ENCODE peak calls at places on chromosomes 13 and 19, in ten cellular contexts. V is spleen, X is thoracic aorta, H is fibroblast of lung, J is keratinocyte, G is tibial artery, K is transverse colon, B is ovary, E is Peyer's patch, Y is uterus. R is an unnamed sample.

GRCh38 chr13:77031869-77032268 is 4.9 kb upstream of the FBXL3 start:
- DNase-seq in V (no peak), X (no peak), H (no peak), J (no peak), G (no peak), K (no peak), B (no peak), E (no peak), Y (no peak), R (no peak)

GRCh38 chr19:55638864-55639359 is 1.9 kb upstream of the ZNF580 start:
- DNase-seq in V (no peak), X (no peak), H (peak; percentile 28), J (no peak), G (no peak), K (no peak), B (no peak), E (peak; percentile 50), Y (no peak), R (no peak)

GRCh38 chr13:112572408-112572807 is 15.5 kb downstream of the TUBGCP3 start:
- DNase-seq in V (no peak), X (no peak), H (no peak), J (no peak), G (no peak), K (no peak), B (no peak), E (no peak), Y (no peak), R (no peak)

GRCh38 chr13:30091035-30091434 is 216.3 kb downstream of the KATNAL1 start:
- DNase-seq in V (no peak), X (no peak), H (no peak), J (no peak), G (no peak), K (no peak), B (no peak), E (no peak), Y (no peak), R (no peak)

GRCh38 chr13:98405690-98406344 is 171.1 kb downstream of the STK24 start:
- DNase-seq in V (no peak), X (no peak), H (no peak), J (no peak), G (no peak), K (no peak), B (no peak), E (no peak), Y (no peak), R (no peak)

GRCh38 chr13:31377946-31378345 is 178.2 kb downstream of the B3GLCT start:
- DNase-seq in V (no peak), X (no peak), H (no peak), J (no peak), G (no peak), K (no peak), B (no peak), E (no peak), Y (no peak), R (peak; percentile 54)

GRCh38 chr13:32811297-32811800 is 204.9 kb upstream of the KL start:
- DNase-seq in V (no peak), X (no peak), H (no peak), J (no peak), G (no peak), K (peak; percentile 30), B (no peak), E (no peak), Y (no peak), R (no peak)

GRCh38 chr13:47903836-47904235 is 97.2 kb downstream of the SUCLA2 start:
- DNase-seq in V (no peak), X (no peak), H (peak; percentile 54), J (no peak), G (no peak), K (no peak), B (no peak), E (no peak), Y (no peak), R (no peak)

GRCh38 chr13:54573186-54573585 is 1544.6 kb downstream of the OLFM4 start:
- DNase-seq in V (no peak), X (no peak), H (no peak), J (no peak), G (no peak), K (no peak), B (no peak), E (no peak), Y (no peak), R (no peak)

GRCh38 chr13:33271759-33272158 is 13.8 kb downstream of the STARD13 start:
- DNase-seq in V (no peak), X (no peak), H (no peak), J (no peak), G (no peak), K (no peak), B (no peak), E (no peak), Y (no peak), R (no peak)

GRCh38 chr13:75771818-75772217 is 135.7 kb downstream of the LMO7 start:
- DNase-seq in V (no peak), X (no peak), H (peak; percentile 93), J (peak; percentile 25), G (no peak), K (no peak), B (no peak), E (no peak), Y (no peak), R (no peak)

GRCh38 chr13:51583469-51583874 is 790 bp upstream of the WDFY2 start:
- DNase-seq in V (no peak), X (no peak), H (no peak), J (no peak), G (no peak), K (no peak), B (peak; percentile 27), E (no peak), Y (no peak), R (no peak)

GRCh38 chr13:100396771-100397170 is 191.8 kb downstream of the GGACT start:
- DNase-seq in V (no peak), X (no peak), H (no peak), J (no peak), G (no peak), K (no peak), B (no peak), E (no peak), Y (no peak), R (no peak)
- TF ChIP-seq CTCF in V (no peak), X (no peak), H (no peak), J (no peak), G (no peak), K (no peak), B (no peak), E (no peak), Y (no peak), R (no peak)

GRCh38 chr13:24625870-24626419 is 54.3 kb upstream of the ATP12A start:
- DNase-seq in V (no peak), X (no peak), H (no peak), J (no peak), G (no peak), K (no peak), B (no peak), E (no peak), Y (no peak), R (peak; percentile 15)

GRCh38 chr13:24625324-24625723 is 54.9 kb upstream of the ATP12A start:
- DNase-seq in V (no peak), X (no peak), H (no peak), J (no peak), G (no peak), K (no peak), B (no peak), E (no peak), Y (no peak), R (no peak)

GRCh38 chr13:24626449-24626848 is 53.8 kb upstream of the ATP12A start:
- DNase-seq in V (no peak), X (no peak), H (no peak), J (no peak), G (no peak), K (no peak), B (no peak), E (no peak), Y (no peak), R (no peak)

GRCh38 chr13:24627864-24628418 is 52.3 kb upstream of the ATP12A start:
- DNase-seq in V (no peak), X (no peak), H (no peak), J (no peak), G (no peak), K (no peak), B (no peak), E (no peak), Y (no peak), R (no peak)

GRCh38 chr13:24627090-24627714 is 53.0 kb upstream of the ATP12A start:
- DNase-seq in V (no peak), X (no peak), H (no peak), J (no peak), G (no peak), K (no peak), B (no peak), E (peak; percentile 71), Y (no peak), R (no peak)
- TF ChIP-seq CTCF in V (no peak), X (peak; percentile 29), H (peak; percentile 55), J (peak; percentile 78), G (peak; percentile 29), K (peak; percentile 72), B (no peak), E (peak; percentile 75), Y (no peak), R (peak; percentile 38)

DNA sequence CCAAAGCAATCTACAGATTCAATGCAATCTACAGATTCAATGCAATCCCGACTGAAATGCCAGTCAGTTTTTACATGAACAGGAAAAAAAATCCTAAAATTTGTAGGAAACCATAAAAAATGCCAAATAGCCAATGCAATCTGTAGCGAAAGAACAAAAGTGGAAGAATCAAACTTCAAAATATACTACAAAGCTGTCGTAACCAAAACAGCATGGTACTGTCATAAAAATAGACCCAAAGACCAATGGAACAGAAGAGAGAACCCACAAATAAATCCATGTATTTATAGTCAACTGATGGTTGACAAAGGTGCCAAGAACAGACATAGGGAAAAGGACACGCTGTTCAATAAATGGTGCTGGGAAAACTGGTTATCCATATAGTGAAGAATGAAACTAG is 17.7 kb downstream of the ZNF829 start:
- DNase-seq in V (no peak), X (no peak), H (no peak), J (no peak), G (no peak), K (no peak), B (no peak), E (no peak), Y (no peak), R (no peak)
- TF ChIP-seq CTCF in V (no peak), X (no peak), H (no peak), J (no peak), G (no peak), K (no peak), B (no peak), E (no peak), Y (no peak), R (no peak)

DNA sequence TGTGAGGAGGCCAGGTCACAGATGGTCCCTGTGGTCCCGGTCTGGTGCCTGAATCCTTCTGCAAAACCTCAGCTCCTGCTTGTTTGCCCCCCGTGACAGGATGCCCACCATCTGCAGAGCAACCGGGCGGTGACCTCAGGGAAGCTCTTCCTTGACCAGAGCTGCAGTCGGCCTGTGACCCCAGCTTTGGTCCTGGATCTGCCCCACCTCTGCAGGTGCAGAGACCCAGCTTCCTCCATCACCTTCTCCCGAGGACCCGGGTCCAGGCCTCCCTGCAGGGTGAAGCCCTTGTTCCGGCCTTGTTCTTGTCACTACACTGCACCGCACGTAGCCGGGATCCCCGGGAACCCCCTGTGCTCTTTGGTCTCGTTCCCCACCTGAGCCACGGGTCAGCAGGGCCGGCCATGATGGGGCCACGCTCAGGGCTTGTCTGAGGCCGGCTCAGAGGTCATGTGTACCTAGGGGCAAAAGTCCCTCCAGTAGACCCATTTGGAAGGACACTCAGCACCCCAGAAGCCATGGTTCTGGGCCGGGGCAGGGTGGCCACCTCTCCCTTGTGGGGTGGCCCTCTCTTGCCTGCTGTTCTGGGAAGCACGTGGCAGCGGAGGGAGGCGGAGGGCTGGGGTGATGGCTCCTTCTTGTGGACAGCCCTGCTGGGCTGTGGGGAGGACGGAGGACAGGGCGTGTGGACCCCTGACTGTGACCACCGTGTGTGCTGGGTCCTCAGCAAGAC is 6.2 kb upstream of the PEAK3 start:
- DNase-seq in V (peak; percentile 84), X (no peak), H (no peak), J (no peak), G (no peak), K (no peak), B (no peak), E (no peak), Y (no peak), R (no peak)
- TF ChIP-seq CTCF in V (no peak), X (no peak), H (no peak), J (no peak), G (no peak), K (no peak), B (no peak), E (no peak), Y (no peak), R (no peak)